ENCODE peak calls at places on chromosomes 5 and 9, in six cellular contexts. G is transverse colon; W is CD4-positive, CD25-positive, alpha-beta regulatory T cell; D is stomach; A is pancreas; P is heart left ventricle. K is an unnamed sample. For H3K4me1, the result is how much of the 10 kb centered on the place peaks cover.

GRCh38 chr9:87732344-87732743 is 6.4 kb downstream of the CTSL start:
- DNase-seq in G (no peak), W (no peak), D (no peak), A (no peak), P (no peak), K (no peak)

GRCh38 chr5:9544502-9545300 is 1.2 kb downstream of the SEMA5A start:
- DNase-seq in G (peak), W (peak), D (peak), A (peak), P (peak), K (peak)

GRCh38 chr5:64767959-64768357 is 533 bp downstream of the SREK1IP1 start:
- DNase-seq in G (peak), W (peak), D (no peak), A (no peak), P (no peak), K (peak)

GRCh38 chr5:65861830-65862241 is 64.5 kb upstream of the ERBIN start:
- DNase-seq in G (no peak), W (no peak), D (no peak), A (no peak), P (no peak), K (no peak)

GRCh38 chr9:2180171-2180570 is 165.0 kb downstream of the SMARCA2 start:
- DNase-seq in G (no peak), W (no peak), D (no peak), A (no peak), P (no peak), K (no peak)

GRCh38 chr5:115545065-115545882 is 699 bp upstream of the FEM1C start:
- DNase-seq in G (peak), W (no peak), D (no peak), A (no peak), P (no peak), K (no peak)

GRCh38 chr5:77155179-77155839 is 55.2 kb upstream of the PDE8B start:
- DNase-seq in G (no peak), W (peak), D (no peak), A (no peak), P (no peak), K (no peak)

GRCh38 chr5:32810812-32811211 is 99.7 kb downstream of the NPR3 start:
- DNase-seq in G (no peak), W (no peak), D (no peak), A (no peak), P (no peak), K (no peak)

GRCh38 chr5:160787247-160787646 is 64.8 kb downstream of the ATP10B start:
- DNase-seq in G (peak), W (peak), D (peak), A (peak), P (no peak), K (peak)

GRCh38 chr5:45205403-45205961 is 396.7 kb downstream of the MRPS30 start:
- DNase-seq in G (no peak), W (no peak), D (no peak), A (no peak), P (no peak), K (no peak)

GRCh38 chr9:27108981-27109541 is at the start of gene TEK:
- DNase-seq in G (no peak), W (no peak), D (no peak), A (no peak), P (peak), K (no peak)

GRCh38 chr5:171592076-171592475 is 172.6 kb downstream of the FGF18 start:
- DNase-seq in G (no peak), W (no peak), D (no peak), A (no peak), P (no peak), K (no peak)

GRCh38 chr9:35367451-35367850 is 122.5 kb upstream of the RUSC2 start:
- DNase-seq in G (no peak), W (no peak), D (no peak), A (no peak), P (no peak), K (no peak)

DNA sequence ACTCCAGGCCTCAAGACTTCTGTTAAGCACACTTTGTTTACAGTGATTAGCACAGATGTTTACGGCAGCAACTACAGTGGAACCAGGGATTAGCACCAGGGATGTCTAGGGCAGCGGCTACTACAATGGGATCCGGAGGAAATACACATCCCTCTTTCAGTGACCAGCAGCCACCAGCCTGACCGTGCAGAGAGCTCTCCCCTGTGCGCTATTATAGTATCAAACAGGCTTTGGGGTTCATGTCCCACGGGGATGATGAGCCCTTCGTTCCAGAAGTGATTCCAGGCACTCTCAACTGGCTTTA is 21.5 kb downstream of the GFPT2 start:
- DNase-seq in G (no peak), W (no peak), D (no peak), A (no peak), P (no peak), K (no peak)
- H3K4me1 ChIP-seq in G (under half), W (under half), D (under half), A (under half), P (under half), K (under half)

GRCh38 chr9:134651226-134651905 is 9.8 kb downstream of the COL5A1 start:
- DNase-seq in G (no peak), W (no peak), D (no peak), A (peak), P (no peak), K (peak)
- H3K4me1 ChIP-seq in G (under half), W (under half), D (under half), A (under half), P (half or more), K (under half)

DNA sequence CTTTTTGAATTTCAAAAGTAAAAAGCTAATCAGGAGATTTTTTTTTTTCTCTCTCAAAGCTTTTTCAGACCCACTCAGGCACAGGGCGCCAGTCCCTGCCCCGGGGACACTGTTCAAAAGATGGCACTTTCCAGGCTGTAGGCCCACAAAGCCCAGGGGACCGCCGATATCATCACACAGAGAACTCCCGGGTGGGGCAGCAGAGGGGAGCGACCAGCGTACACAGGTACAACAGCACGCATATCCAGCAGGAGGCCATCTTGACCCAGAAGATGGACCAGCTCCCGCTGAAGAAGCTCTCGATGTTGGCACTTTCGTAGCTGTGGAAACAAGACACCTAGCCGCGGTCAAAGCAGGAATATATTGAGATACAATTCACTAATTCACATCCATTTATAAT is 108.3 kb downstream of the THBS4 start:
- DNase-seq in G (no peak), W (no peak), D (no peak), A (no peak), P (no peak), K (no peak)
- H3K4me1 ChIP-seq in G (under half), W (under half), D (under half), A (under half), P (under half), K (under half)

GRCh38 chr5:14669975-14670374 is 5.5 kb downstream of the OTULIN start:
- DNase-seq in G (no peak), W (no peak), D (no peak), A (no peak), P (no peak), K (no peak)
- H3K4me1 ChIP-seq in G (under half), W (half or more), D (under half), A (under half), P (half or more), K (under half)

GRCh38 chr9:105308448-105309412 is 64.3 kb downstream of the SLC44A1 start:
- DNase-seq in G (no peak), W (no peak), D (no peak), A (no peak), P (no peak), K (no peak)

GRCh38 chr9:105309531-105309931 is 65.1 kb downstream of the SLC44A1 start:
- DNase-seq in G (no peak), W (no peak), D (no peak), A (no peak), P (no peak), K (no peak)

GRCh38 chr9:105307731-105308130 is 63.3 kb downstream of the SLC44A1 start:
- DNase-seq in G (no peak), W (no peak), D (no peak), A (no peak), P (no peak), K (no peak)

GRCh38 chr9:105313238-105313637 is 68.8 kb downstream of the SLC44A1 start:
- DNase-seq in G (no peak), W (no peak), D (no peak), A (no peak), P (no peak), K (no peak)

DNA sequence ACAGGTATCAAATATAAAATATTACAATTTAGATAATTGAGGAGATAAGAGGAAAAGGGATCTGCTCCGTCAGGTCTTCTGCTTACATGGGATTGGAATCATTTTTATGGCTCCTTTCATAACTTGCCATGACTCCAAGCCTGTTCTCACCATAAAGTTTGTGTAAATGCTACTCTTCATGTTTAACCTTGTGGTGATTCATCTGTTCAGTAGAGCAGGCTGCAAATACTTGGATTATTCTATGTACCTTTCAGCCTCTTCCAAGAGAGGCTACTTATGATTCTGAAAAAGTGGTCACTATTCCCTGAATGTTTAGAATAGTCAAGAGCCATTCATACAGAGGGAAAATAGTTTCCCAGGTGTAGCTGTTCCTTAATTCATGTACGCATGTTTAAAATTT is 66.9 kb downstream of the SLC44A1 start:
- DNase-seq in G (no peak), W (no peak), D (no peak), A (no peak), P (no peak), K (no peak)
- H3K4me1 ChIP-seq in G (under half), W (under half), D (under half), A (under half), P (under half), K (under half)

K was measured in mucosa of descending colon.